ENCODE peak calls at places on chromosomes 11 and 22, in ten cellular contexts. L is left lobe of liver; S is PC-9; B is NCI-H2171 treated with DMSO at 0.1 percent for 48 hours; A is effector CD4-positive, alpha-beta T cell; H is H9; Z is hippocampal formation; C is kidney; Q is CD4-positive, CD25-positive, alpha-beta regulatory T cell; O is RWPE1. I is an unnamed sample.

GRCh38 chr22:30187094-30187493 is 59.5 kb downstream of the LIF start:
- DNase-seq in L (no peak), S (no peak), B (no peak), A (no peak), H (no peak), Z (no peak), C (no peak), Q (no peak), O (no peak), I (no peak)

GRCh38 chr22:49051491-49052022 is 776.1 kb downstream of the BRD1 start:
- DNase-seq in L (no peak), S (no peak), B (no peak), A (no peak), H (no peak), Z (no peak), C (no peak), Q (no peak), O (no peak), I (no peak)

GRCh38 chr22:26170112-26170492 is 840 bp downstream of the SEZ6L start:
- DNase-seq in L (no peak), S (no peak), B (peak; percentile 23), A (no peak), H (peak; percentile 29), Z (no peak), C (no peak), Q (no peak), O (no peak), I (no peak)

GRCh38 chr22:19983701-19984100 is 32.9 kb downstream of the ARVCF start:
- DNase-seq in L (no peak), S (no peak), B (peak; percentile 36), A (no peak), H (no peak), Z (no peak), C (peak; percentile 60), Q (no peak), O (no peak), I (no peak)

GRCh38 chr11:97279341-97279740 is 889.5 kb downstream of the JRKL start:
- DNase-seq in L (no peak), S (no peak), B (no peak), A (no peak), H (no peak), Z (no peak), C (no peak), Q (no peak), O (no peak), I (no peak)

GRCh38 chr22:40050258-40050657 is 55.5 kb downstream of the FAM83F start:
- DNase-seq in L (no peak), S (no peak), B (no peak), A (no peak), H (no peak), Z (no peak), C (no peak), Q (no peak), O (no peak), I (no peak)

GRCh38 chr11:34970480-34970879 is 54.1 kb downstream of the PDHX start:
- DNase-seq in L (no peak), S (no peak), B (no peak), A (no peak), H (no peak), Z (no peak), C (no peak), Q (no peak), O (no peak), I (no peak)

GRCh38 chr11:132300283-132300682 is 929.9 kb downstream of the NTM start:
- DNase-seq in L (no peak), S (no peak), B (no peak), A (no peak), H (no peak), Z (no peak), C (no peak), Q (no peak), O (no peak), I (no peak)

GRCh38 chr11:12158926-12159325 is 48.5 kb downstream of the MICAL2 start:
- DNase-seq in L (no peak), S (no peak), B (no peak), A (no peak), H (no peak), Z (no peak), C (no peak), Q (no peak), O (no peak), I (no peak)

GRCh38 chr11:3840870-3841425 is at the start of gene RHOG:
- DNase-seq in L (peak; percentile 79), S (peak; percentile 70), B (no peak), A (peak; percentile 50), H (peak; percentile 85), Z (peak; percentile 61), C (peak; percentile 97), Q (peak; percentile 67), O (peak; percentile 89), I (peak; percentile 76)

GRCh38 chr22:37739000-37739399 is 42.2 kb downstream of the TRIOBP start:
- DNase-seq in L (no peak), S (no peak), B (no peak), A (no peak), H (no peak), Z (no peak), C (peak; percentile 92), Q (no peak), O (no peak), I (no peak)

GRCh38 chr11:67600324-67601029 is 6.3 kb upstream of the NDUFV1 start:
- DNase-seq in L (no peak), S (no peak), B (no peak), A (no peak), H (no peak), Z (no peak), C (no peak), Q (no peak), O (no peak), I (no peak)

GRCh38 chr11:282630-283360 is 4.6 kb downstream of the NLRP6 start:
- DNase-seq in L (peak; percentile 46), S (no peak), B (no peak), A (no peak), H (no peak), Z (no peak), C (peak; percentile 55), Q (no peak), O (no peak), I (no peak)

GRCh38 chr11:74646215-74646614 is 53.8 kb downstream of the POLD3 start:
- DNase-seq in L (no peak), S (no peak), B (no peak), A (no peak), H (no peak), Z (no peak), C (no peak), Q (no peak), O (no peak), I (no peak)